ENCODE peak calls at places on chromosome 11, in seven cellular contexts. One of them, this sample, is unnamed.

GRCh38 chr11:12693075-12693473 is 18.9 kb downstream of the TEAD1 start:
- DNase-seq in naive thymus-derived CD4-positive, alpha-beta T cell: no peak
- DNase-seq in brain microvascular endothelial cell: no peak
- DNase-seq in uterus: peak; percentile 57
- DNase-seq in body of pancreas: no peak
- DNase-seq in foreskin keratinocyte: no peak
- DNase-seq in iPS DF 6.9: no peak
- DNase-seq in this sample: no peak

GRCh38 chr11:115244314-115244713 is 259.9 kb downstream of the CADM1 start:
- DNase-seq in uterus: no peak
- DNase-seq in brain microvascular endothelial cell: no peak
- DNase-seq in foreskin keratinocyte: no peak
- DNase-seq in naive thymus-derived CD4-positive, alpha-beta T cell: no peak
- DNase-seq in body of pancreas: no peak
- DNase-seq in iPS DF 6.9: no peak
- DNase-seq in this sample: no peak

GRCh38 chr11:119337581-119338317 is 2.9 kb downstream of the C1QTNF5 start:
- DNase-seq in body of pancreas: no peak
- DNase-seq in naive thymus-derived CD4-positive, alpha-beta T cell: no peak
- DNase-seq in uterus: peak; percentile 69
- DNase-seq in iPS DF 6.9: no peak
- DNase-seq in brain microvascular endothelial cell: no peak
- DNase-seq in foreskin keratinocyte: no peak
- DNase-seq in this sample: no peak

GRCh38 chr11:116230453-116230852 is 542.3 kb downstream of the BUD13 start:
- DNase-seq in body of pancreas: no peak
- DNase-seq in naive thymus-derived CD4-positive, alpha-beta T cell: no peak
- DNase-seq in iPS DF 6.9: no peak
- DNase-seq in brain microvascular endothelial cell: no peak
- DNase-seq in uterus: no peak
- DNase-seq in foreskin keratinocyte: no peak
- DNase-seq in this sample: no peak

GRCh38 chr11:19570889-19571288 is 141.7 kb upstream of the NAV2 start:
- DNase-seq in body of pancreas: no peak
- DNase-seq in naive thymus-derived CD4-positive, alpha-beta T cell: no peak
- DNase-seq in iPS DF 6.9: no peak
- DNase-seq in brain microvascular endothelial cell: no peak
- DNase-seq in uterus: no peak
- DNase-seq in foreskin keratinocyte: no peak
- DNase-seq in this sample: no peak

GRCh38 chr11:126833020-126833419 is 167.6 kb downstream of the KIRREL3 start:
- DNase-seq in naive thymus-derived CD4-positive, alpha-beta T cell: no peak
- DNase-seq in uterus: no peak
- DNase-seq in iPS DF 6.9: no peak
- DNase-seq in brain microvascular endothelial cell: no peak
- DNase-seq in foreskin keratinocyte: no peak
- DNase-seq in body of pancreas: no peak
- DNase-seq in this sample: no peak

GRCh38 chr11:63536669-63537292 is at the start of gene PLAAT4:
- DNase-seq in brain microvascular endothelial cell: peak; percentile 53
- DNase-seq in uterus: peak; percentile 52
- DNase-seq in naive thymus-derived CD4-positive, alpha-beta T cell: peak; percentile 30
- DNase-seq in foreskin keratinocyte: no peak
- DNase-seq in iPS DF 6.9: no peak
- DNase-seq in body of pancreas: peak; percentile 18
- DNase-seq in this sample: peak; percentile 29

GRCh38 chr11:889686-890475 is 20.7 kb downstream of the CHID1 start:
- DNase-seq in uterus: no peak
- DNase-seq in iPS DF 6.9: no peak
- DNase-seq in naive thymus-derived CD4-positive, alpha-beta T cell: no peak
- DNase-seq in body of pancreas: no peak
- DNase-seq in brain microvascular endothelial cell: no peak
- DNase-seq in foreskin keratinocyte: no peak
- DNase-seq in this sample: no peak

GRCh38 chr11:18013790-18014507 is 1.1 kb upstream of the SERGEF start:
- DNase-seq in foreskin keratinocyte: peak; percentile 14
- DNase-seq in iPS DF 6.9: no peak
- DNase-seq in body of pancreas: peak; percentile 14
- DNase-seq in uterus: no peak
- DNase-seq in brain microvascular endothelial cell: no peak
- DNase-seq in naive thymus-derived CD4-positive, alpha-beta T cell: no peak
- DNase-seq in this sample: no peak

GRCh38 chr11:12717851-12718291 is 43.6 kb downstream of the TEAD1 start:
- DNase-seq in brain microvascular endothelial cell: no peak
- DNase-seq in uterus: no peak
- DNase-seq in body of pancreas: no peak
- DNase-seq in naive thymus-derived CD4-positive, alpha-beta T cell: peak; percentile 43
- DNase-seq in iPS DF 6.9: no peak
- DNase-seq in foreskin keratinocyte: peak; percentile 45
- DNase-seq in this sample: peak; percentile 76

GRCh38 chr11:105609832-105610781 is at the start of gene GRIA4:
- DNase-seq in iPS DF 6.9: no peak
- DNase-seq in naive thymus-derived CD4-positive, alpha-beta T cell: no peak
- DNase-seq in body of pancreas: no peak
- DNase-seq in brain microvascular endothelial cell: peak; percentile 53
- DNase-seq in foreskin keratinocyte: no peak
- DNase-seq in uterus: no peak
- DNase-seq in this sample: no peak

GRCh38 chr11:37141707-37142106 is 543.7 kb upstream of the RAG2 start:
- DNase-seq in iPS DF 6.9: no peak
- DNase-seq in naive thymus-derived CD4-positive, alpha-beta T cell: no peak
- DNase-seq in uterus: no peak
- DNase-seq in foreskin keratinocyte: no peak
- DNase-seq in body of pancreas: no peak
- DNase-seq in brain microvascular endothelial cell: no peak
- DNase-seq in this sample: peak; percentile 4

GRCh38 chr11:36622431-36623136 is 24.5 kb upstream of the RAG2 start:
- DNase-seq in naive thymus-derived CD4-positive, alpha-beta T cell: no peak
- DNase-seq in body of pancreas: no peak
- DNase-seq in uterus: no peak
- DNase-seq in foreskin keratinocyte: peak; percentile 34
- DNase-seq in brain microvascular endothelial cell: peak; percentile 18
- DNase-seq in iPS DF 6.9: no peak
- DNase-seq in this sample: peak; percentile 25

GRCh38 chr11:134110252-134110651 is 41.4 kb downstream of the JAM3 start:
- DNase-seq in iPS DF 6.9: no peak
- DNase-seq in brain microvascular endothelial cell: no peak
- DNase-seq in body of pancreas: no peak
- DNase-seq in foreskin keratinocyte: no peak
- DNase-seq in naive thymus-derived CD4-positive, alpha-beta T cell: no peak
- DNase-seq in uterus: no peak
- DNase-seq in this sample: no peak

GRCh38 chr11:57344826-57345225 is 6.7 kb downstream of the P2RX3 start:
- DNase-seq in iPS DF 6.9: no peak
- DNase-seq in foreskin keratinocyte: no peak
- DNase-seq in brain microvascular endothelial cell: no peak
- DNase-seq in uterus: no peak
- DNase-seq in naive thymus-derived CD4-positive, alpha-beta T cell: no peak
- DNase-seq in body of pancreas: no peak
- DNase-seq in this sample: no peak

GRCh38 chr11:119676461-119677020 is 52.5 kb downstream of the NECTIN1 start:
- DNase-seq in brain microvascular endothelial cell: peak; percentile 40
- DNase-seq in uterus: no peak
- DNase-seq in naive thymus-derived CD4-positive, alpha-beta T cell: no peak
- DNase-seq in body of pancreas: no peak
- DNase-seq in foreskin keratinocyte: no peak
- DNase-seq in iPS DF 6.9: no peak
- DNase-seq in this sample: no peak

GRCh38 chr11:112103446-112103845 is 16.8 kb downstream of the SDHD start:
- DNase-seq in brain microvascular endothelial cell: no peak
- DNase-seq in uterus: no peak
- DNase-seq in iPS DF 6.9: no peak
- DNase-seq in body of pancreas: no peak
- DNase-seq in naive thymus-derived CD4-positive, alpha-beta T cell: no peak
- DNase-seq in foreskin keratinocyte: no peak
- DNase-seq in this sample: no peak

GRCh38 chr11:125517116-125517804 is 21.2 kb upstream of the FEZ1 start:
- DNase-seq in foreskin keratinocyte: peak; percentile 50
- DNase-seq in naive thymus-derived CD4-positive, alpha-beta T cell: no peak
- DNase-seq in brain microvascular endothelial cell: peak; percentile 83
- DNase-seq in body of pancreas: no peak
- DNase-seq in iPS DF 6.9: peak; percentile 98
- DNase-seq in uterus: peak; percentile 42
- DNase-seq in this sample: no peak

GRCh38 chr11:125773516-125773915 is 5.1 kb downstream of the PATE2 start:
- DNase-seq in iPS DF 6.9: no peak
- DNase-seq in brain microvascular endothelial cell: no peak
- DNase-seq in foreskin keratinocyte: no peak
- DNase-seq in uterus: no peak
- DNase-seq in naive thymus-derived CD4-positive, alpha-beta T cell: no peak
- DNase-seq in body of pancreas: no peak
- DNase-seq in this sample: no peak

DNA sequence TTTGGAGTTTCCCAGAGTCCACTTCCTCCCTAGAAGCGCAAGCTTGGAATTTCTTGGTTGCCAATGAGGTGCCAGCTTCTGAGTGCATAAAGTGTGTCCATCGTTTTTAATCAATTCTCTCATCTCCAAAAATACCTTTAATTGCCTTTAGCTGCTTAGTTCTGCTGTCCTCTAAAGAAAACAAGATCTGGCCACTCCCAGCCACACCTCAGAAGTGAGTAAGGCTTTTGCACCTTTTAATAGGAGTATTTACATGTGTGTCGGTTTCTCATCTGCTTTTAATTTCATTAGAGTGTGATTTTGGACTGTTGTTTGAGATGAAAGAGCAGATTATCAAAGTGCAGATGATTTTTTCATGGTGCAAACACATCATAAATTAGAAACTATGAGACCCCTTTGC is 20.1 kb downstream of the CD44 start:
- DNase-seq in brain microvascular endothelial cell: no peak
- DNase-seq in foreskin keratinocyte: no peak
- DNase-seq in naive thymus-derived CD4-positive, alpha-beta T cell: no peak
- DNase-seq in body of pancreas: no peak
- DNase-seq in uterus: no peak
- DNase-seq in iPS DF 6.9: no peak
- DNase-seq in this sample: no peak
- H3K27ac ChIP-seq in brain microvascular endothelial cell: no peak overlapping the region
- H3K27ac ChIP-seq in foreskin keratinocyte: peak overlapping the region; percentile 10
- H3K27ac ChIP-seq in naive thymus-derived CD4-positive, alpha-beta T cell: peak overlapping the region; percentile 94
- H3K27ac ChIP-seq in body of pancreas: no peak overlapping the region
- H3K27ac ChIP-seq in uterus: peak overlapping the region; percentile 53
- H3K27ac ChIP-seq in iPS DF 6.9: no peak overlapping the region
- H3K27ac ChIP-seq in this sample: peak overlapping the region; percentile 45

GRCh38 chr11:77801477-77801876 is 19.0 kb downstream of the RSF1 start:
- DNase-seq in brain microvascular endothelial cell: no peak
- DNase-seq in naive thymus-derived CD4-positive, alpha-beta T cell: no peak
- DNase-seq in body of pancreas: no peak
- DNase-seq in foreskin keratinocyte: no peak
- DNase-seq in uterus: no peak
- DNase-seq in iPS DF 6.9: no peak
- DNase-seq in this sample: no peak
- H3K27ac ChIP-seq in brain microvascular endothelial cell: no peak overlapping the region
- H3K27ac ChIP-seq in naive thymus-derived CD4-positive, alpha-beta T cell: no peak overlapping the region
- H3K27ac ChIP-seq in body of pancreas: no peak overlapping the region
- H3K27ac ChIP-seq in foreskin keratinocyte: no peak overlapping the region
- H3K27ac ChIP-seq in uterus: no peak overlapping the region
- H3K27ac ChIP-seq in iPS DF 6.9: no peak overlapping the region
- H3K27ac ChIP-seq in this sample: no peak overlapping the region

DNA sequence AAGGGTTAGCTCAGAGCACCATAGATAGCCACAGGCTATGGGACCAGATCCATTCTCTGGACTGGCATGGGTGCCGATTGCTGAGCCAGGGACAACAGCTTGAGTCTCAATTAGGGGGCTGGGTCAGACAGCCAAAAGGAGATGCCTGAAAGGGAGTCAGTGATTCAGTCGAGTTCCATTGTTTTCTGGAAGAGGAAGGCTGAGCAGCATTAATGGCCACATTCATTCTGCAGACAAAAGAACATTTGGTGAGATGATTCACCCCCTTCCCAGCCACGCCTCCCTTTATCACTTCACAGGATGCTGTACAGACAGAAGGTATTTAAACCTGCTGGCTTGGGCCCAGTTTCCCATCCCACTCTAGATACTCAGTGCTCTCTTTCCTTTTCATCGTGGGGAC is 131.9 kb downstream of the ADAMTS15 start:
- DNase-seq in foreskin keratinocyte: peak; percentile 98
- DNase-seq in uterus: peak; percentile 61
- DNase-seq in iPS DF 6.9: peak; percentile 20
- DNase-seq in brain microvascular endothelial cell: peak; percentile 94
- DNase-seq in naive thymus-derived CD4-positive, alpha-beta T cell: no peak
- DNase-seq in body of pancreas: no peak
- DNase-seq in this sample: peak; percentile 98
- H3K27ac ChIP-seq in foreskin keratinocyte: peak overlapping the region; percentile 98
- H3K27ac ChIP-seq in uterus: peak overlapping the region; percentile 57
- H3K27ac ChIP-seq in iPS DF 6.9: no peak overlapping the region
- H3K27ac ChIP-seq in brain microvascular endothelial cell: peak overlapping the region; percentile 82
- H3K27ac ChIP-seq in naive thymus-derived CD4-positive, alpha-beta T cell: no peak overlapping the region
- H3K27ac ChIP-seq in body of pancreas: no peak overlapping the region
- H3K27ac ChIP-seq in this sample: peak overlapping the region; percentile 96

GRCh38 chr11:47388697-47389576 is 10.6 kb upstream of the SPI1 start:
- DNase-seq in brain microvascular endothelial cell: no peak
- DNase-seq in uterus: no peak
- DNase-seq in body of pancreas: no peak
- DNase-seq in foreskin keratinocyte: peak; percentile 41
- DNase-seq in iPS DF 6.9: no peak
- DNase-seq in naive thymus-derived CD4-positive, alpha-beta T cell: no peak
- DNase-seq in this sample: no peak
- H3K27ac ChIP-seq in brain microvascular endothelial cell: no peak overlapping the region
- H3K27ac ChIP-seq in uterus: no peak overlapping the region
- H3K27ac ChIP-seq in body of pancreas: no peak overlapping the region
- H3K27ac ChIP-seq in foreskin keratinocyte: no peak overlapping the region
- H3K27ac ChIP-seq in iPS DF 6.9: no peak overlapping the region
- H3K27ac ChIP-seq in naive thymus-derived CD4-positive, alpha-beta T cell: no peak overlapping the region
- H3K27ac ChIP-seq in this sample: no peak overlapping the region

GRCh38 chr11:44574620-44575287 is 9.3 kb downstream of the CD82 start:
- DNase-seq in body of pancreas: no peak
- DNase-seq in brain microvascular endothelial cell: peak; percentile 92
- DNase-seq in iPS DF 6.9: no peak
- DNase-seq in foreskin keratinocyte: peak; percentile 96
- DNase-seq in uterus: no peak
- DNase-seq in naive thymus-derived CD4-positive, alpha-beta T cell: peak; percentile 59
- DNase-seq in this sample: peak; percentile 97
- H3K27ac ChIP-seq in body of pancreas: peak overlapping the region; percentile 30
- H3K27ac ChIP-seq in brain microvascular endothelial cell: peak overlapping the region; percentile 96
- H3K27ac ChIP-seq in iPS DF 6.9: no peak overlapping the region
- H3K27ac ChIP-seq in foreskin keratinocyte: peak overlapping the region; percentile 95
- H3K27ac ChIP-seq in uterus: no peak overlapping the region
- H3K27ac ChIP-seq in naive thymus-derived CD4-positive, alpha-beta T cell: peak overlapping the region; percentile 58
- H3K27ac ChIP-seq in this sample: peak overlapping the region; percentile 81

GRCh38 chr11:72605958-72606357 is 68.3 kb downstream of the PDE2A start:
- DNase-seq in naive thymus-derived CD4-positive, alpha-beta T cell: no peak
- DNase-seq in brain microvascular endothelial cell: no peak
- DNase-seq in iPS DF 6.9: no peak
- DNase-seq in foreskin keratinocyte: no peak
- DNase-seq in uterus: no peak
- DNase-seq in body of pancreas: no peak
- DNase-seq in this sample: no peak
- H3K27ac ChIP-seq in naive thymus-derived CD4-positive, alpha-beta T cell: no peak overlapping the region
- H3K27ac ChIP-seq in brain microvascular endothelial cell: no peak overlapping the region
- H3K27ac ChIP-seq in iPS DF 6.9: no peak overlapping the region
- H3K27ac ChIP-seq in foreskin keratinocyte: no peak overlapping the region
- H3K27ac ChIP-seq in uterus: peak overlapping the region; percentile 41
- H3K27ac ChIP-seq in body of pancreas: no peak overlapping the region
- H3K27ac ChIP-seq in this sample: no peak overlapping the region